ENCODE peak calls at places on chromosomes 2 and 18, in six cellular contexts. Q is HEK293T, G is NCI-H1105 treated with DMSO at 0.1 percent for 48 hours, T is NCI-H2081, Y is amygdala, H is iris pigment epithelial cell. M is an unnamed sample.

GRCh38 chr2:157107877-157108276 is 149.6 kb upstream of the GALNT5 start:
- DNase-seq in Q (no peak), G (peak; percentile 70), T (peak; percentile 57), Y (no peak), H (peak; percentile 86), M (peak; percentile 67)

GRCh38 chr2:240902615-240903041 is 3.5 kb upstream of the CROCC2 start:
- DNase-seq in Q (no peak), G (no peak), T (no peak), Y (no peak), H (no peak), M (no peak)

GRCh38 chr2:105327690-105328089 is 1.8 kb downstream of the TGFBRAP1 start:
- DNase-seq in Q (no peak), G (no peak), T (no peak), Y (no peak), H (no peak), M (no peak)

GRCh38 chr2:114814355-114814754 is 371.9 kb downstream of the DPP10 start:
- DNase-seq in Q (no peak), G (no peak), T (no peak), Y (no peak), H (no peak), M (no peak)

GRCh38 chr2:171515672-171516298 is 6.5 kb upstream of the CYBRD1 start:
- DNase-seq in Q (no peak), G (no peak), T (no peak), Y (no peak), H (peak; percentile 79), M (peak; percentile 0)

GRCh38 chr2:119464977-119465376 is 33.3 kb downstream of the TMEM37 start:
- DNase-seq in Q (no peak), G (no peak), T (no peak), Y (no peak), H (no peak), M (no peak)

GRCh38 chr2:170924969-170925368 is 4.1 kb upstream of the GORASP2 start:
- DNase-seq in Q (no peak), G (no peak), T (no peak), Y (no peak), H (no peak), M (no peak)

GRCh38 chr2:145068509-145068908 is 548.6 kb upstream of the ZEB2 start:
- DNase-seq in Q (no peak), G (no peak), T (no peak), Y (no peak), H (peak; percentile 8), M (no peak)

GRCh38 chr2:96550787-96551604 is 14.4 kb downstream of the ARID5A start:
- DNase-seq in Q (no peak), G (no peak), T (no peak), Y (no peak), H (no peak), M (no peak)

GRCh38 chr2:232667989-232668583 is 29.0 kb upstream of the GIGYF2 start:
- DNase-seq in Q (no peak), G (no peak), T (peak; percentile 87), Y (no peak), H (no peak), M (peak; percentile 12)

GRCh38 chr2:223797073-223797472 is 40.3 kb downstream of the AP1S3 start:
- DNase-seq in Q (no peak), G (no peak), T (no peak), Y (no peak), H (peak; percentile 89), M (no peak)

GRCh38 chr2:64653174-64654062 is at the start of gene SERTAD2:
- DNase-seq in Q (peak; percentile 87), G (peak; percentile 73), T (peak; percentile 84), Y (no peak), H (peak; percentile 86), M (peak; percentile 87)

GRCh38 chr2:101630224-101630949 is 67.1 kb upstream of the MAP4K4 start:
- DNase-seq in Q (no peak), G (no peak), T (no peak), Y (no peak), H (no peak), M (no peak)

GRCh38 chr18:74288730-74289129 is 3.0 kb downstream of the CYB5A start:
- DNase-seq in Q (no peak), G (no peak), T (no peak), Y (no peak), H (peak; percentile 37), M (peak; percentile 46)

GRCh38 chr2:186349508-186349907 is 136.6 kb upstream of the ZC3H15 start:
- DNase-seq in Q (no peak), G (no peak), T (no peak), Y (no peak), H (peak; percentile 93), M (peak; percentile 7)

GRCh38 chr18:76981388-76981968 is 151.1 kb downstream of the MBP start:
- DNase-seq in Q (no peak), G (no peak), T (no peak), Y (no peak), H (no peak), M (peak; percentile 63)

GRCh38 chr18:37608876-37609275 is 43.3 kb upstream of the CELF4 start:
- DNase-seq in Q (no peak), G (no peak), T (no peak), Y (no peak), H (no peak), M (no peak)

GRCh38 chr2:15782009-15782751 is 158.2 kb upstream of the MYCN start:
- DNase-seq in Q (no peak), G (no peak), T (no peak), Y (no peak), H (peak; percentile 17), M (no peak)